ENCODE peak calls at places on chromosomes 6 and 20, in five cellular contexts. One of them, this sample, is unnamed.
A peak's percentile ranks its signal among the peaks of the same experiment; 100 is the strongest.

GRCh38 chr6:27889275-27889627 is 22.9 kb downstream of the OR2B2 start:
- DNase-seq in mesenchymal stem cell: peak; percentile 19
- DNase-seq in upper lobe of right lung: no peak
- DNase-seq in tibial nerve: no peak
- DNase-seq in brain microvascular endothelial cell: no peak
- DNase-seq in this sample: no peak

GRCh38 chr6:114000066-114000465 is 29.1 kb upstream of the HDAC2 start:
- DNase-seq in brain microvascular endothelial cell: peak; percentile 68
- DNase-seq in mesenchymal stem cell: no peak
- DNase-seq in tibial nerve: no peak
- DNase-seq in upper lobe of right lung: no peak
- DNase-seq in this sample: no peak

GRCh38 chr6:35920793-35921732 is at the start of gene SRPK1:
- DNase-seq in tibial nerve: peak; percentile 58
- DNase-seq in upper lobe of right lung: peak; percentile 95
- DNase-seq in brain microvascular endothelial cell: peak; percentile 69
- DNase-seq in mesenchymal stem cell: peak; percentile 81
- DNase-seq in this sample: peak; percentile 70

GRCh38 chr6:67369679-67370078 is 1265.4 kb upstream of the ADGRB3 start:
- DNase-seq in brain microvascular endothelial cell: no peak
- DNase-seq in mesenchymal stem cell: no peak
- DNase-seq in tibial nerve: no peak
- DNase-seq in upper lobe of right lung: no peak
- DNase-seq in this sample: no peak

GRCh38 chr6:38290133-38290801 is 349.5 kb downstream of the BTBD9 start:
- DNase-seq in mesenchymal stem cell: no peak
- DNase-seq in upper lobe of right lung: no peak
- DNase-seq in brain microvascular endothelial cell: no peak
- DNase-seq in tibial nerve: no peak
- DNase-seq in this sample: no peak

GRCh38 chr6:484729-485111 is 93.2 kb downstream of the IRF4 start:
- DNase-seq in mesenchymal stem cell: no peak
- DNase-seq in brain microvascular endothelial cell: no peak
- DNase-seq in upper lobe of right lung: no peak
- DNase-seq in tibial nerve: no peak
- DNase-seq in this sample: no peak

GRCh38 chr6:70073637-70074036 is 207.3 kb downstream of the COL19A1 start:
- DNase-seq in tibial nerve: no peak
- DNase-seq in brain microvascular endothelial cell: no peak
- DNase-seq in mesenchymal stem cell: no peak
- DNase-seq in upper lobe of right lung: no peak
- DNase-seq in this sample: no peak

GRCh38 chr20:50335105-50335504 is 144.5 kb downstream of the CEBPB start:
- DNase-seq in brain microvascular endothelial cell: peak; percentile 27
- DNase-seq in tibial nerve: no peak
- DNase-seq in upper lobe of right lung: no peak
- DNase-seq in mesenchymal stem cell: peak; percentile 38
- DNase-seq in this sample: peak; percentile 48

GRCh38 chr6:65646494-65647035 is 60.5 kb downstream of the EYS start:
- DNase-seq in mesenchymal stem cell: no peak
- DNase-seq in tibial nerve: no peak
- DNase-seq in brain microvascular endothelial cell: no peak
- DNase-seq in upper lobe of right lung: no peak
- DNase-seq in this sample: no peak

GRCh38 chr6:148780918-148781436 is 34.1 kb downstream of the UST start:
- DNase-seq in mesenchymal stem cell: no peak
- DNase-seq in brain microvascular endothelial cell: no peak
- DNase-seq in upper lobe of right lung: no peak
- DNase-seq in tibial nerve: no peak
- DNase-seq in this sample: no peak

GRCh38 chr20:12327205-12327604 is 409.5 kb downstream of the BTBD3 start:
- DNase-seq in brain microvascular endothelial cell: no peak
- DNase-seq in upper lobe of right lung: no peak
- DNase-seq in tibial nerve: no peak
- DNase-seq in mesenchymal stem cell: no peak
- DNase-seq in this sample: no peak

GRCh38 chr20:50911030-50911429 is 20.2 kb downstream of the ADNP start:
- DNase-seq in brain microvascular endothelial cell: no peak
- DNase-seq in upper lobe of right lung: no peak
- DNase-seq in tibial nerve: no peak
- DNase-seq in mesenchymal stem cell: no peak
- DNase-seq in this sample: no peak

GRCh38 chr6:90440586-90441338 is 144.1 kb upstream of the BACH2 start:
- DNase-seq in mesenchymal stem cell: no peak
- DNase-seq in brain microvascular endothelial cell: no peak
- DNase-seq in upper lobe of right lung: no peak
- DNase-seq in tibial nerve: no peak
- DNase-seq in this sample: no peak

GRCh38 chr6:137334094-137334493 is 114.9 kb upstream of the IFNGR1 start:
- DNase-seq in brain microvascular endothelial cell: no peak
- DNase-seq in tibial nerve: no peak
- DNase-seq in upper lobe of right lung: no peak
- DNase-seq in mesenchymal stem cell: no peak
- DNase-seq in this sample: no peak

GRCh38 chr20:5528719-5529256 is 212.0 kb upstream of the PROKR2 start:
- DNase-seq in mesenchymal stem cell: peak; percentile 88
- DNase-seq in brain microvascular endothelial cell: peak; percentile 80
- DNase-seq in upper lobe of right lung: no peak
- DNase-seq in tibial nerve: peak; percentile 47
- DNase-seq in this sample: peak; percentile 32

GRCh38 chr6:38216451-38216850 is 396.9 kb downstream of the ZFAND3 start:
- DNase-seq in mesenchymal stem cell: no peak
- DNase-seq in brain microvascular endothelial cell: no peak
- DNase-seq in tibial nerve: no peak
- DNase-seq in upper lobe of right lung: no peak
- DNase-seq in this sample: no peak

GRCh38 chr6:34391711-34392496 is 565 bp downstream of the NUDT3 start:
- DNase-seq in tibial nerve: no peak
- DNase-seq in mesenchymal stem cell: peak; percentile 68
- DNase-seq in brain microvascular endothelial cell: peak; percentile 27
- DNase-seq in upper lobe of right lung: peak; percentile 85
- DNase-seq in this sample: peak; percentile 60

GRCh38 chr20:49909499-49910339 is 5.6 kb downstream of the SPATA2 start:
- DNase-seq in tibial nerve: no peak
- DNase-seq in mesenchymal stem cell: no peak
- DNase-seq in brain microvascular endothelial cell: no peak
- DNase-seq in upper lobe of right lung: peak; percentile 44
- DNase-seq in this sample: no peak

GRCh38 chr6:30940361-30941001 is at the start of gene MUCL3:
- DNase-seq in mesenchymal stem cell: no peak
- DNase-seq in upper lobe of right lung: no peak
- DNase-seq in brain microvascular endothelial cell: no peak
- DNase-seq in tibial nerve: no peak
- DNase-seq in this sample: no peak

GRCh38 chr6:1580109-1580508 is 29.6 kb upstream of the FOXC1 start:
- DNase-seq in tibial nerve: no peak
- DNase-seq in mesenchymal stem cell: no peak
- DNase-seq in upper lobe of right lung: no peak
- DNase-seq in brain microvascular endothelial cell: peak; percentile 16
- DNase-seq in this sample: no peak

GRCh38 chr20:31966991-31967655 is 828 bp upstream of the XKR7 start:
- DNase-seq in upper lobe of right lung: no peak
- DNase-seq in mesenchymal stem cell: no peak
- DNase-seq in tibial nerve: no peak
- DNase-seq in brain microvascular endothelial cell: no peak
- DNase-seq in this sample: no peak

GRCh38 chr6:110410534-110410933 is 4.8 kb downstream of the DDO start:
- DNase-seq in tibial nerve: no peak
- DNase-seq in upper lobe of right lung: no peak
- DNase-seq in brain microvascular endothelial cell: no peak
- DNase-seq in mesenchymal stem cell: no peak
- DNase-seq in this sample: no peak

GRCh38 chr20:37357481-37358365 is 11.8 kb downstream of the SRC start:
- DNase-seq in mesenchymal stem cell: no peak
- DNase-seq in tibial nerve: no peak
- DNase-seq in upper lobe of right lung: peak; percentile 65
- DNase-seq in brain microvascular endothelial cell: no peak
- DNase-seq in this sample: no peak

GRCh38 chr6:136127856-136128255 is 122.3 kb downstream of the MTFR2 start:
- DNase-seq in tibial nerve: no peak
- DNase-seq in upper lobe of right lung: no peak
- DNase-seq in mesenchymal stem cell: no peak
- DNase-seq in brain microvascular endothelial cell: no peak
- DNase-seq in this sample: no peak

GRCh38 chr6:6713660-6714446 is 125.3 kb downstream of the LY86 start:
- DNase-seq in tibial nerve: peak; percentile 26
- DNase-seq in upper lobe of right lung: no peak
- DNase-seq in brain microvascular endothelial cell: peak; percentile 58
- DNase-seq in mesenchymal stem cell: peak; percentile 69
- DNase-seq in this sample: no peak
- H3K27ac ChIP-seq in tibial nerve: peak overlapping the region; percentile 78
- H3K27ac ChIP-seq in upper lobe of right lung: peak overlapping the region; percentile 65
- H3K27ac ChIP-seq in brain microvascular endothelial cell: no peak overlapping the region
- H3K27ac ChIP-seq in mesenchymal stem cell: no peak overlapping the region
- H3K27ac ChIP-seq in this sample: peak overlapping the region; percentile 90

GRCh38 chr6:160428818-160429744 is 80.9 kb downstream of the SLC22A3 start:
- DNase-seq in mesenchymal stem cell: no peak
- DNase-seq in tibial nerve: no peak
- DNase-seq in brain microvascular endothelial cell: no peak
- DNase-seq in upper lobe of right lung: no peak
- DNase-seq in this sample: no peak
- H3K27ac ChIP-seq in mesenchymal stem cell: no peak overlapping the region
- H3K27ac ChIP-seq in tibial nerve: peak overlapping the region; percentile 54
- H3K27ac ChIP-seq in brain microvascular endothelial cell: no peak overlapping the region
- H3K27ac ChIP-seq in upper lobe of right lung: no peak overlapping the region
- H3K27ac ChIP-seq in this sample: no peak overlapping the region

GRCh38 chr6:150575840-150576239 is 23.8 kb upstream of the PLEKHG1 start:
- DNase-seq in tibial nerve: no peak
- DNase-seq in brain microvascular endothelial cell: no peak
- DNase-seq in upper lobe of right lung: no peak
- DNase-seq in mesenchymal stem cell: no peak
- DNase-seq in this sample: no peak

GRCh38 chr6:150576651-150577226 is 22.9 kb upstream of the PLEKHG1 start:
- DNase-seq in brain microvascular endothelial cell: no peak
- DNase-seq in mesenchymal stem cell: no peak
- DNase-seq in tibial nerve: no peak
- DNase-seq in upper lobe of right lung: no peak
- DNase-seq in this sample: no peak

GRCh38 chr6:150568560-150568959 is 31.1 kb upstream of the PLEKHG1 start:
- DNase-seq in mesenchymal stem cell: no peak
- DNase-seq in brain microvascular endothelial cell: no peak
- DNase-seq in tibial nerve: no peak
- DNase-seq in upper lobe of right lung: no peak
- DNase-seq in this sample: no peak

GRCh38 chr6:150567823-150568383 is 31.8 kb upstream of the PLEKHG1 start:
- DNase-seq in brain microvascular endothelial cell: no peak
- DNase-seq in mesenchymal stem cell: no peak
- DNase-seq in upper lobe of right lung: no peak
- DNase-seq in tibial nerve: no peak
- DNase-seq in this sample: peak; percentile 39

DNA sequence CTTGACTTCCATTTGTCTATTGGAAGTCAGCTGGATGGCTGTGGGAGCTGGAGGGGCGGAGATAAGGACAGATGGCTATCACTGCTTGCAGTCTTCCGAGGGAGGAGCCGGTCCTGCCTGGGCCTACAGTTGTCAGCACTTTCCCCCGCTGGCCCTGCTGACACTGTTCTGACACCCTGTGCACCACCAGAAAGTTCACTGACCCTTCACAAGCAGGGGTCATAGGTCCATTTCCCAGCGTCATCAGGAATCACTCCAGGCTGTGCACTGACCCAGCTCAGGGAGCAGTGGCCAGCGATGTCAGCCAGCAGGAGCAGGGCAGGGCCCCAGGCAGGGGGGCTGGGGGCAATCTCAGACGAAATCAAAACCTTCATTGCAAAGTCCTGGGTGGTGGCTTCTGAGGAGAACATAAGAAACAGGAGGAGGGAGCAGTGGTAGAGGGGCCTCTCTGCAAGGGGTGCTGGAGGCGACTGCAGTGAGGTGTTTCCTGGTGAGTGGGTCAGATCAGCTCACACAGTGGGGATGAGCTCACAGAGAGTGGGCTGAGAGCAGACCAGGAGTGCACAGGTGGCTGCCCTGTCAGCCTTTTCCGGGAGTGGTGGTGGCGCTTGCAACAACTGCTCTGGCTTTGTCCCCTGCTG is 26.5 kb upstream of the PLEKHG1 start:
- DNase-seq in mesenchymal stem cell: peak; percentile 2
- DNase-seq in upper lobe of right lung: no peak
- DNase-seq in tibial nerve: no peak
- DNase-seq in brain microvascular endothelial cell: no peak
- DNase-seq in this sample: no peak
- H3K27ac ChIP-seq in mesenchymal stem cell: no peak overlapping the region
- H3K27ac ChIP-seq in upper lobe of right lung: no peak overlapping the region
- H3K27ac ChIP-seq in tibial nerve: no peak overlapping the region
- H3K27ac ChIP-seq in brain microvascular endothelial cell: no peak overlapping the region
- H3K27ac ChIP-seq in this sample: no peak overlapping the region

GRCh38 chr6:150463852-150464251 is 95.0 kb downstream of the IYD start:
- DNase-seq in upper lobe of right lung: no peak
- DNase-seq in tibial nerve: no peak
- DNase-seq in brain microvascular endothelial cell: no peak
- DNase-seq in mesenchymal stem cell: no peak
- DNase-seq in this sample: no peak

GRCh38 chr6:150470131-150470530 is 101.3 kb downstream of the IYD start:
- DNase-seq in mesenchymal stem cell: no peak
- DNase-seq in tibial nerve: no peak
- DNase-seq in upper lobe of right lung: no peak
- DNase-seq in brain microvascular endothelial cell: no peak
- DNase-seq in this sample: no peak

GRCh38 chr6:150464966-150465365 is 96.2 kb downstream of the IYD start:
- DNase-seq in upper lobe of right lung: no peak
- DNase-seq in tibial nerve: no peak
- DNase-seq in mesenchymal stem cell: no peak
- DNase-seq in brain microvascular endothelial cell: no peak
- DNase-seq in this sample: no peak

GRCh38 chr6:150466196-150466595 is 97.4 kb downstream of the IYD start:
- DNase-seq in brain microvascular endothelial cell: no peak
- DNase-seq in tibial nerve: no peak
- DNase-seq in mesenchymal stem cell: no peak
- DNase-seq in upper lobe of right lung: no peak
- DNase-seq in this sample: peak; percentile 83

GRCh38 chr6:150465610-150466009 is 96.8 kb downstream of the IYD start:
- DNase-seq in upper lobe of right lung: no peak
- DNase-seq in brain microvascular endothelial cell: no peak
- DNase-seq in mesenchymal stem cell: no peak
- DNase-seq in tibial nerve: no peak
- DNase-seq in this sample: no peak
- H3K27ac ChIP-seq in upper lobe of right lung: no peak overlapping the region
- H3K27ac ChIP-seq in brain microvascular endothelial cell: no peak overlapping the region
- H3K27ac ChIP-seq in mesenchymal stem cell: no peak overlapping the region
- H3K27ac ChIP-seq in tibial nerve: no peak overlapping the region
- H3K27ac ChIP-seq in this sample: no peak overlapping the region

DNA sequence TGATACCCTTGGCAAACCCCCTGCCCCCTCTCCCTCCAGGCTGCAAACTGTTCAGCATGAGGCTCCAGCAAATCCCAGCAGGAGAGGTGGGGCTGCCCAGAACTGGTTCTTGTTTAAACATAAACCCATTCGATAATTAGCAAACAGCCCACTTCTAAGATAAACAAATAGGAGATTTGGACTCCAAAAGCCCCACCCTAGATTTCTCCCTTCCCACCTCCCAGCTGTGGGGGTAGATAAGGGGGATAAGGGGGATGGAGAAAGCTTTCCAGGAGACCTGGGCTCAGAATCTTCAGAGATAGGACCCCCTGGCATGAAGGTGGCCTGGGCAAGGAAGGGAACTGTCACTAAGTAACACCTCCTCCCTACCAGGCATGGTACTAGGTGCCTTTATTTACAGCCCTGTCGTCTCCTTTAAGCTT is 4.8 kb downstream of the SDC4 start:
- DNase-seq in tibial nerve: no peak
- DNase-seq in upper lobe of right lung: no peak
- DNase-seq in mesenchymal stem cell: no peak
- DNase-seq in brain microvascular endothelial cell: no peak
- DNase-seq in this sample: no peak
- H3K27ac ChIP-seq in tibial nerve: peak overlapping the region; percentile 98
- H3K27ac ChIP-seq in upper lobe of right lung: peak overlapping the region; percentile 86
- H3K27ac ChIP-seq in mesenchymal stem cell: peak overlapping the region; percentile 92
- H3K27ac ChIP-seq in brain microvascular endothelial cell: peak overlapping the region; percentile 71
- H3K27ac ChIP-seq in this sample: peak overlapping the region; percentile 28